ENCODE peak calls at places on chromosomes 11 and 22, in six cellular contexts. B, A, R, J, C and T are unnamed samples.

GRCh38 chr11:9247863-9248262 is 17.3 kb downstream of the DENND5A start:
- DNase-seq in B (no peak), A (no peak), R (no peak), J (no peak), C (no peak), T (no peak)

GRCh38 chr11:120222916-120223315 is 12.1 kb downstream of the OAF start:
- DNase-seq in B (no peak), A (no peak), R (no peak), J (no peak), C (no peak), T (no peak)

GRCh38 chr11:38159038-38159437 is 1561.0 kb upstream of the RAG2 start:
- DNase-seq in B (no peak), A (no peak), R (no peak), J (no peak), C (no peak), T (no peak)

GRCh38 chr11:35286156-35286555 is 133.2 kb downstream of the SLC1A2 start:
- DNase-seq in B (no peak), A (no peak), R (no peak), J (no peak), C (no peak), T (no peak)

GRCh38 chr11:121412000-121412587 is 40.0 kb upstream of the SORL1 start:
- DNase-seq in B (no peak), A (no peak), R (no peak), J (no peak), C (no peak), T (no peak)

GRCh38 chr22:44797181-44797720 is 44.9 kb downstream of the ARHGAP8 start:
- DNase-seq in B (no peak), A (peak), R (no peak), J (no peak), C (no peak), T (no peak)

GRCh38 chr22:48153726-48154125 is 1391.3 kb downstream of the TBC1D22A start:
- DNase-seq in B (no peak), A (no peak), R (no peak), J (no peak), C (peak), T (no peak)

GRCh38 chr11:69156218-69156639 is 494 bp downstream of the SMIM38 start:
- DNase-seq in B (no peak), A (no peak), R (no peak), J (no peak), C (no peak), T (no peak)

GRCh38 chr11:75465701-75466531 is 32.9 kb upstream of the KLHL35 start:
- DNase-seq in B (no peak), A (no peak), R (no peak), J (no peak), C (no peak), T (no peak)

GRCh38 chr11:134331565-134332188 is at the start of gene GLB1L2:
- DNase-seq in B (peak), A (peak), R (peak), J (peak), C (peak), T (peak)

GRCh38 chr22:38259370-38259769 is 13.4 kb downstream of the TMEM184B start:
- DNase-seq in B (no peak), A (no peak), R (no peak), J (no peak), C (no peak), T (no peak)

GRCh38 chr11:56706486-56706885 is 7.6 kb downstream of the OR9G1 start:
- DNase-seq in B (no peak), A (no peak), R (no peak), J (no peak), C (no peak), T (no peak)

GRCh38 chr11:120001161-120002135 is 136.5 kb downstream of the TRIM29 start:
- DNase-seq in B (no peak), A (no peak), R (no peak), J (peak), C (no peak), T (no peak)

GRCh38 chr11:10934293-10934850 is 76.5 kb upstream of the ZBED5 start:
- DNase-seq in B (no peak), A (no peak), R (peak), J (peak), C (no peak), T (no peak)

GRCh38 chr11:128195057-128195751 is 392.2 kb downstream of the ETS1 start:
- DNase-seq in B (no peak), A (no peak), R (no peak), J (no peak), C (no peak), T (no peak)

GRCh38 chr11:2797181-2797711 is 88.3 kb downstream of the CDKN1C start:
- DNase-seq in B (no peak), A (no peak), R (peak), J (no peak), C (no peak), T (peak)

GRCh38 chr22:32411829-32412592 is at the start of gene RTCB:
- DNase-seq in B (peak), A (peak), R (peak), J (peak), C (peak), T (peak)

GRCh38 chr11:3834349-3835099 is 6.2 kb downstream of the RHOG start:
- DNase-seq in B (no peak), A (peak), R (peak), J (no peak), C (no peak), T (no peak)

GRCh38 chr22:22810018-22810427 is 77.6 kb upstream of the IGLL5 start:
- DNase-seq in B (no peak), A (peak), R (no peak), J (peak), C (peak), T (peak)

GRCh38 chr11:6771926-6772898 is at the start of gene OR2AG2:
- DNase-seq in B (no peak), A (no peak), R (peak), J (no peak), C (no peak), T (no peak)

GRCh38 chr11:697028-697491 is 1.4 kb downstream of the TMEM80 start:
- DNase-seq in B (no peak), A (no peak), R (no peak), J (no peak), C (no peak), T (no peak)

GRCh38 chr22:42990131-42990838 is 24.7 kb downstream of the PACSIN2 start:
- DNase-seq in B (no peak), A (no peak), R (no peak), J (no peak), C (no peak), T (no peak)

GRCh38 chr11:126465573-126466287 is 110.2 kb downstream of the ST3GAL4 start:
- DNase-seq in B (no peak), A (no peak), R (no peak), J (peak), C (no peak), T (no peak)

GRCh38 chr11:119509277-119509841 is 86.4 kb upstream of the THY1 start:
- DNase-seq in B (no peak), A (no peak), R (no peak), J (no peak), C (no peak), T (no peak)

GRCh38 chr11:13260963-13261599 is 16.5 kb upstream of the BMAL1 start:
- DNase-seq in B (no peak), A (no peak), R (no peak), J (no peak), C (no peak), T (no peak)